ENCODE peak calls at places on chromosomes 5 and 9, in five cellular contexts. Z, T, B, K and Y are unnamed samples.

GRCh38 chr9:86997158-86997557 is 49.9 kb upstream of the GAS1 start:
- DNase-seq in T (no peak), K (no peak), Z (peak), B (no peak), Y (no peak)

GRCh38 chr5:93117753-93118531 is 463.1 kb downstream of the NR2F1-AS1 start:
- DNase-seq in B (peak), K (no peak), T (no peak), Z (no peak), Y (no peak)

GRCh38 chr9:77927265-77927664 is 104.3 kb downstream of the GNAQ start:
- DNase-seq in T (no peak), B (peak), Z (no peak), K (no peak), Y (peak)

GRCh38 chr9:129142536-129142935 is 31.3 kb downstream of the PTPA start:
- DNase-seq in Z (no peak), K (no peak), B (no peak), T (no peak), Y (no peak)

GRCh38 chr9:115262952-115263351 is 145.0 kb upstream of the TNC start:
- DNase-seq in Z (no peak), B (peak), K (peak), T (no peak), Y (no peak)

GRCh38 chr9:124594673-124595072 is 87.5 kb upstream of the NR5A1 start:
- DNase-seq in T (no peak), Z (no peak), K (no peak), B (no peak), Y (peak)

GRCh38 chr9:95573463-95573862 is 56.7 kb upstream of the PTCH1 start:
- DNase-seq in B (no peak), K (no peak), Z (no peak), T (no peak), Y (no peak)

GRCh38 chr5:107248065-107248695 is 422.6 kb downstream of the EFNA5 start:
- DNase-seq in Z (peak), K (peak), T (peak), B (peak), Y (no peak)

GRCh38 chr9:127506814-127507750 is 55.8 kb downstream of the LRSAM1 start:
- DNase-seq in B (peak), K (no peak), T (no peak), Z (no peak), Y (no peak)

GRCh38 chr5:170497311-170498038 is 6.3 kb upstream of the KCNIP1 start:
- DNase-seq in T (no peak), Z (no peak), K (no peak), B (peak), Y (no peak)

GRCh38 chr9:133589454-133590227 is 19.5 kb downstream of the FAM163B start:
- DNase-seq in T (no peak), B (no peak), K (no peak), Z (peak), Y (no peak)

GRCh38 chr5:79962580-79963222 is 28.4 kb downstream of the MTX3 start:
- DNase-seq in K (no peak), Z (no peak), B (peak), T (no peak), Y (peak)

GRCh38 chr9:136587944-136588662 is 42.3 kb upstream of the NOTCH1 start:
- DNase-seq in B (no peak), K (no peak), T (no peak), Z (peak), Y (no peak)

GRCh38 chr9:89408628-89409101 is 89.2 kb downstream of the SEMA4D start:
- DNase-seq in T (peak), K (no peak), B (no peak), Z (no peak), Y (no peak)

GRCh38 chr5:73816656-73817420 is 190.8 kb downstream of the ARHGEF28 start:
- DNase-seq in B (peak), T (no peak), Z (no peak), K (no peak), Y (peak)

GRCh38 chr9:4596165-4596922 is 65.8 kb upstream of the PLPP6 start:
- DNase-seq in B (no peak), T (peak), K (no peak), Z (no peak), Y (no peak)